ENCODE peak calls at places on chromosomes 5 and 9, in six cellular contexts. O is GM06990, K is GM23338, S is HepG2, H is heart left ventricle, I is fibroblast of pulmonary artery. U is an unnamed sample.

GRCh38 chr5:176995896-176996767 is 10.4 kb downstream of the UIMC1 start:
- DNase-seq in O (peak; percentile 44), K (no peak), S (no peak), H (no peak), I (peak; percentile 88), U (peak; percentile 69)

GRCh38 chr9:4068914-4069313 is 231.0 kb downstream of the GLIS3 start:
- DNase-seq in O (no peak), K (no peak), S (no peak), H (no peak), I (no peak), U (no peak)

GRCh38 chr5:134446938-134447337 is 35.3 kb upstream of the CDKN2AIPNL start:
- DNase-seq in O (no peak), K (peak; percentile 43), S (no peak), H (no peak), I (no peak), U (no peak)

GRCh38 chr9:28456886-28457285 is 883.6 kb upstream of the C9orf72 start:
- DNase-seq in O (no peak), K (no peak), S (no peak), H (no peak), I (no peak), U (no peak)

GRCh38 chr5:115246361-115246991 is 16.2 kb downstream of the PGGT1B start:
- DNase-seq in O (no peak), K (peak; percentile 75), S (peak; percentile 49), H (no peak), I (peak; percentile 62), U (peak; percentile 68)

GRCh38 chr9:14423816-14424261 is 109.9 kb upstream of the NFIB start:
- DNase-seq in O (no peak), K (peak; percentile 70), S (no peak), H (no peak), I (peak; percentile 86), U (peak; percentile 74)

GRCh38 chr5:80516826-80517225 is 28.9 kb downstream of the FAM151B start:
- DNase-seq in O (peak; percentile 9), K (no peak), S (no peak), H (no peak), I (peak; percentile 87), U (peak; percentile 92)

GRCh38 chr9:36138496-36138895 is 2.0 kb downstream of the GLIPR2 start:
- DNase-seq in O (no peak), K (no peak), S (no peak), H (no peak), I (no peak), U (no peak)

GRCh38 chr9:126506361-126507317 is 107.1 kb upstream of the LMX1B start:
- DNase-seq in O (no peak), K (no peak), S (no peak), H (no peak), I (no peak), U (no peak)

GRCh38 chr9:18658764-18659705 is 185.1 kb downstream of the ADAMTSL1 start:
- DNase-seq in O (no peak), K (no peak), S (no peak), H (no peak), I (peak; percentile 80), U (peak; percentile 71)

GRCh38 chr9:98043921-98044320 is 12.6 kb upstream of the NANS start:
- DNase-seq in O (no peak), K (no peak), S (no peak), H (no peak), I (no peak), U (no peak)

GRCh38 chr5:61866930-61867329 is 439.1 kb upstream of the KIF2A start:
- DNase-seq in O (peak; percentile 15), K (no peak), S (no peak), H (no peak), I (no peak), U (peak; percentile 9)

GRCh38 chr5:61228691-61229280 is 66.5 kb upstream of the SMIM15 start:
- DNase-seq in O (peak; percentile 28), K (no peak), S (no peak), H (no peak), I (no peak), U (peak; percentile 61)

GRCh38 chr9:128554155-128554862 is 1.9 kb downstream of the SPTAN1 start:
- DNase-seq in O (peak; percentile 23), K (peak; percentile 88), S (peak; percentile 85), H (peak; percentile 80), I (peak; percentile 97), U (peak; percentile 96)

GRCh38 chr9:2291980-2292704 is 277.0 kb downstream of the SMARCA2 start:
- DNase-seq in O (no peak), K (no peak), S (no peak), H (peak; percentile 37), I (peak; percentile 45), U (peak; percentile 13)

GRCh38 chr9:95264954-95265615 is 52.4 kb downstream of the FANCC start:
- DNase-seq in O (no peak), K (peak; percentile 61), S (no peak), H (no peak), I (peak; percentile 53), U (peak; percentile 68)

GRCh38 chr5:168443533-168443932 is 42.7 kb upstream of the RARS1 start:
- DNase-seq in O (no peak), K (no peak), S (no peak), H (no peak), I (no peak), U (peak; percentile 10)

GRCh38 chr5:169637856-169638190 is 748 bp downstream of the DOCK2 start:
- DNase-seq in O (no peak), K (no peak), S (no peak), H (peak; percentile 37), I (no peak), U (no peak)

GRCh38 chr5:77568082-77568481 is 70.4 kb downstream of the OTP start:
- DNase-seq in O (no peak), K (no peak), S (no peak), H (no peak), I (no peak), U (no peak)

GRCh38 chr9:127943746-127944145 is 6.1 kb upstream of the DPM2 start:
- DNase-seq in O (peak; percentile 64), K (peak; percentile 95), S (peak; percentile 61), H (peak; percentile 90), I (peak; percentile 77), U (peak; percentile 84)

GRCh38 chr5:127298036-127298429 is 7.4 kb downstream of the MEGF10 start:
- DNase-seq in O (no peak), K (peak; percentile 26), S (no peak), H (no peak), I (no peak), U (no peak)

GRCh38 chr5:157193699-157194424 is 13.2 kb downstream of the ITK start:
- DNase-seq in O (no peak), K (no peak), S (no peak), H (no peak), I (no peak), U (no peak)

DNA sequence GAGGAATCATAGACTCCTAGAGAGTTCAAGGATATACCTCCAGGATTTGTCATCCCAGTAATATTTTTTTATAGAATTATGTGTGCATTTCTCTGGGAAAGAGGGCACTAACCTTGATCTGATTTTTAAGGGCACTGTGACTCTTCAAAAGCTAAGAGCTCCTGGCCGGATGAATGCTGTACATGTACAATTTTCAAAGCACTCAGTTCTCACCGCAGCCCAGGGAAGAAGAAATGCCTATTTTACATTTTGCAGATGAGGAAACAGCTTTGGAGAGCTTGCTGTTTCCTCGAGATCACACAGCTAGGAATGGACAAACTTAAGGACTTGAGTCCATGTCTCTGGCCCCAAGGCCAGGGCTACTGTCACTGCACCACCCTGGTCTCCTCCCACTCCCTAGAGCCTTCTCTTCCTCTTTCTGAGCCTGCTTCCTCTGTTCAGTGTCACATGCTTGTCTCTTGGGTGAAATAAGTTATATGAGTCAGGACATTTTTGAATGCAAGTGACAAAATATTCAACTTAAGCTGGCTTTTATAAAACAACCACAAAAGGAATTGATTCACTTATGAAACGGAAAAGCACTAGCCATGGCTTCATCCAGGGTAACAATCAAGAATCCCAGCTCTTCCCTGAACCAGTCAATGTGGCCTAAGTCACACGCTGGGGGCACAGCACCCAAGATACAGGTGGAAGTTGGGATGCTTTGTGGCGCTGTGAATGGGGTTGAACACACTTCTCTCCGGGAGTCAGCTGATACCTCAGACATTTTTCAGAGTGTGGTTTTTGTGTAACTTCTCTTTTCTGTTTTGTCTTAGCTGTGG is 45.6 kb upstream of the TGFBR1 start:
- DNase-seq in O (peak; percentile 59), K (no peak), S (no peak), H (peak; percentile 53), I (no peak), U (no peak)
- H3K4me3 ChIP-seq in O (no peak overlapping the region), K (no peak overlapping the region), S (no peak overlapping the region), H (no peak overlapping the region), I (no peak overlapping the region), U (no peak overlapping the region)

DNA sequence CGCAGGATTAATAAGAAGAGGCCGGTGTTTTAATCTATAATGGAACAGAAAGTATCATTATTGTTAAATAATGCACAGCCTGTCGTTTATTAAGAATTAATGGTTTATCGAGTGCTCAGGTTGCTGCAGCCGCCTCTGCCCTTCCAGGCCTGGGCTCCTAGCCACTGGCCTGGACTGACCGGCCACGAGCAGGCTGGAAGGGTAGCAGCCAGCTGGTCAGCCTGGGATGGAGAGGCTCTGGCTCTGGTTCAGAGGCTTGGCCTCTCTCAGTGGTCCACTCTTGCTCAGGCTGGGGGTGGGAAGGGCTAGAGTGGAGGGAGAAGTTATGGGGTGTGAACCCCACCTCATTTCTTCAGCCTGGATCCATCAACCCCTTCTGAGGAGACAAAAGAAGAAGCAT is 68.5 kb downstream of the PCDH1 start:
- DNase-seq in O (no peak), K (no peak), S (no peak), H (no peak), I (no peak), U (no peak)
- TF ChIP-seq CTCF in O (no peak), K (no peak), S (no peak), H (no peak), I (no peak), U (no peak)

DNA sequence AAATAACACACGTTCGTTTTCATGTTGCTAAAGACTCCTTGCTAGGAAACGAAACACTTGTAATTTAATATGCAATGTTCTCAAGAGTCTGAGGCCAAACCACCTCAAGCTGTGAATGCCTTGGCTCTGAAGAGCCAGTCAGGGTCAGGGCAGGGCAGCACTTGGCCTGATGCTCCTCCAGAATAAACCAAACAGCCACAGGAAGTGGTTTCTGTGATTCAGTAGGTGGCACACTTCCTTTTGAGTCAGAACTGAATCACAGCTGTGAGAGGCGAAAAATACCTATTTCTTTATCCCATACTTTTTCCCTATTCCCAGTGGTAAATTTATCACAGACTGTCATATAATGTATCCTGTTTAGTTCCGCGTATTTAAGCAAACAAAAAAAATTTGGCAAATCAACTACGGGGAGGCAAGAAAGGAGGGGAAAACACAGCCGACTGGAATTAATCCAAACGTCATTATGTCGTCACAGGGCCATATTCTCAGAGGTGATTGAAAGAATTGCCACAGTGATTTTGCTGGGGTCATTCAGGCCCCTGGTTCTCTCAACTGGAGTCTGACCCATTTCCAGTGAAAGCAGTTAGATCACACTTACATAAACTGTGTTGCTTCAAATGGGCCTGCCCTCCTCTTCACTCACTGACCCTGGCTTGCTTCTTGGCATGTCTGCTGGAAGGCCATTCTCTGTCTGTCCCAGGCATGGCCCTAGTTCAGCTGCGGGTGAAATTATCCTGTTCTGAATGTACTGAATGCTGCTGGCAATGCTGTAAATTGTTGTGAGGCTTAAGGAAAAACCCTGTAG is 71.2 kb downstream of the ARRDC3 start:
- DNase-seq in O (peak; percentile 39), K (peak; percentile 28), S (peak; percentile 31), H (peak; percentile 69), I (peak; percentile 99), U (peak; percentile 100)
- H3K4me3 ChIP-seq in O (no peak overlapping the region), K (no peak overlapping the region), S (no peak overlapping the region), H (no peak overlapping the region), I (no peak overlapping the region), U (no peak overlapping the region)

DNA sequence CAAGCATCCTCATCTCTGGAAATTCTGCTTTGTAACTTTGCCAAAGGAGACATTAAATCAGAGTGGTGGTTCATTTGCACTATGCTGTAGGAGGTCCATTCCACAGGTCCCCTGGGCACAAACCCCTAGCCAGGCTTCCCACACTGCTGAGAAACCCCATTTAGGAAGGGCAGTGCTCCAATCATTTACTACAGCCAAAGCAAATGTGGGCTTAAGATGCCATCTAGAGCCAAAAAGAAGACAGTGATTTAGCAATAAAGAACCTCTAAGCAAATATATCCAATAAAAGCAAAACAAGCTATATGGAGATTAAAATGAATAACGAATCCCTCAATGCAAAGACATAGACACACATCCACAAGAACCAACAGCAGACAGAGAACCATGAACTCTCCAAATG is 129.0 kb upstream of the ALDH1B1 start:
- DNase-seq in O (no peak), K (peak; percentile 48), S (peak; percentile 7), H (no peak), I (peak; percentile 57), U (peak; percentile 79)
- TF ChIP-seq CTCF in O (peak; percentile 22), K (peak; percentile 60), S (peak; percentile 62), H (no peak), I (peak; percentile 33), U (peak; percentile 67)

U was measured in choroid plexus epithelial cell.